ENCODE peak calls at places on chromosomes 11 and 22, in five cellular contexts. One of them, this sample, is unnamed.

GRCh38 chr11:108872781-108873291 is 208.0 kb downstream of the DDX10 start:
- DNase-seq in progenitor cell of endocrine pancreas: no peak
- DNase-seq in endothelial cell: no peak
- DNase-seq in mucosa of gallbladder: no peak
- DNase-seq in NCI-H2081: no peak
- DNase-seq in this sample: no peak

GRCh38 chr22:32849501-32849900 is 48.0 kb downstream of the TIMP3 start:
- DNase-seq in progenitor cell of endocrine pancreas: no peak
- DNase-seq in endothelial cell: no peak
- DNase-seq in mucosa of gallbladder: no peak
- DNase-seq in NCI-H2081: no peak
- DNase-seq in this sample: no peak

GRCh38 chr22:46734830-46735453 is 3.1 kb downstream of the CERK start:
- DNase-seq in progenitor cell of endocrine pancreas: no peak
- DNase-seq in endothelial cell: no peak
- DNase-seq in mucosa of gallbladder: no peak
- DNase-seq in NCI-H2081: peak
- DNase-seq in this sample: peak

GRCh38 chr22:30444632-30445437 is 19.3 kb downstream of the MTFP1 start:
- DNase-seq in progenitor cell of endocrine pancreas: peak
- DNase-seq in endothelial cell: peak
- DNase-seq in mucosa of gallbladder: peak
- DNase-seq in NCI-H2081: peak
- DNase-seq in this sample: peak

GRCh38 chr11:44530413-44531115 is 34.9 kb upstream of the CD82 start:
- DNase-seq in progenitor cell of endocrine pancreas: no peak
- DNase-seq in endothelial cell: no peak
- DNase-seq in mucosa of gallbladder: no peak
- DNase-seq in NCI-H2081: no peak
- DNase-seq in this sample: no peak

GRCh38 chr11:86262387-86262786 is 17.8 kb downstream of the EED start:
- DNase-seq in progenitor cell of endocrine pancreas: no peak
- DNase-seq in endothelial cell: no peak
- DNase-seq in mucosa of gallbladder: no peak
- DNase-seq in NCI-H2081: no peak
- DNase-seq in this sample: no peak

GRCh38 chr22:29055192-29055830 is 6.3 kb downstream of the C22orf31 start:
- DNase-seq in progenitor cell of endocrine pancreas: no peak
- DNase-seq in endothelial cell: no peak
- DNase-seq in mucosa of gallbladder: no peak
- DNase-seq in NCI-H2081: no peak
- DNase-seq in this sample: no peak

GRCh38 chr11:24239016-24239720 is 257.7 kb upstream of the LUZP2 start:
- DNase-seq in progenitor cell of endocrine pancreas: no peak
- DNase-seq in endothelial cell: no peak
- DNase-seq in mucosa of gallbladder: no peak
- DNase-seq in NCI-H2081: no peak
- DNase-seq in this sample: no peak

GRCh38 chr22:22867996-22868715 is 19.5 kb upstream of the IGLL5 start:
- DNase-seq in progenitor cell of endocrine pancreas: no peak
- DNase-seq in endothelial cell: no peak
- DNase-seq in mucosa of gallbladder: no peak
- DNase-seq in NCI-H2081: no peak
- DNase-seq in this sample: no peak

GRCh38 chr22:23278883-23279675 is 98.8 kb downstream of the BCR start:
- DNase-seq in progenitor cell of endocrine pancreas: no peak
- DNase-seq in endothelial cell: no peak
- DNase-seq in mucosa of gallbladder: peak
- DNase-seq in NCI-H2081: no peak
- DNase-seq in this sample: peak

GRCh38 chr11:119316729-119317591 is at the start of gene MCAM:
- DNase-seq in progenitor cell of endocrine pancreas: no peak
- DNase-seq in endothelial cell: peak
- DNase-seq in mucosa of gallbladder: no peak
- DNase-seq in NCI-H2081: peak
- DNase-seq in this sample: peak

GRCh38 chr11:4672470-4672869 is 25.2 kb downstream of the OR51E2 start:
- DNase-seq in progenitor cell of endocrine pancreas: no peak
- DNase-seq in endothelial cell: no peak
- DNase-seq in mucosa of gallbladder: no peak
- DNase-seq in NCI-H2081: no peak
- DNase-seq in this sample: no peak

GRCh38 chr11:108593910-108594434 is 404 bp upstream of the EXPH5 start:
- DNase-seq in progenitor cell of endocrine pancreas: no peak
- DNase-seq in endothelial cell: no peak
- DNase-seq in mucosa of gallbladder: no peak
- DNase-seq in NCI-H2081: no peak
- DNase-seq in this sample: no peak

GRCh38 chr11:76609736-76610370 is 60.7 kb downstream of the LRRC32 start:
- DNase-seq in progenitor cell of endocrine pancreas: no peak
- DNase-seq in endothelial cell: no peak
- DNase-seq in mucosa of gallbladder: no peak
- DNase-seq in NCI-H2081: no peak
- DNase-seq in this sample: no peak

GRCh38 chr22:18024276-18024939 is at the start of gene MICAL3:
- DNase-seq in progenitor cell of endocrine pancreas: peak
- DNase-seq in endothelial cell: peak
- DNase-seq in mucosa of gallbladder: peak
- DNase-seq in NCI-H2081: peak
- DNase-seq in this sample: peak

GRCh38 chr22:38305481-38306448 is 11.5 kb downstream of the CSNK1E start:
- DNase-seq in progenitor cell of endocrine pancreas: no peak
- DNase-seq in endothelial cell: no peak
- DNase-seq in mucosa of gallbladder: no peak
- DNase-seq in NCI-H2081: peak
- DNase-seq in this sample: peak

GRCh38 chr11:6746086-6746618 is 25.6 kb downstream of the OR2AG2 start:
- DNase-seq in progenitor cell of endocrine pancreas: no peak
- DNase-seq in endothelial cell: no peak
- DNase-seq in mucosa of gallbladder: no peak
- DNase-seq in NCI-H2081: no peak
- DNase-seq in this sample: no peak

GRCh38 chr11:94656968-94657367 is 89.8 kb downstream of the PIWIL4 start:
- DNase-seq in progenitor cell of endocrine pancreas: no peak
- DNase-seq in endothelial cell: no peak
- DNase-seq in mucosa of gallbladder: no peak
- DNase-seq in NCI-H2081: no peak
- DNase-seq in this sample: no peak

GRCh38 chr11:114157476-114158050 is 98.1 kb downstream of the ZBTB16 start:
- DNase-seq in progenitor cell of endocrine pancreas: no peak
- DNase-seq in endothelial cell: no peak
- DNase-seq in mucosa of gallbladder: no peak
- DNase-seq in NCI-H2081: no peak
- DNase-seq in this sample: no peak

GRCh38 chr22:27242111-27242436 is 559.5 kb downstream of the MN1 start:
- DNase-seq in progenitor cell of endocrine pancreas: no peak
- DNase-seq in endothelial cell: no peak
- DNase-seq in mucosa of gallbladder: no peak
- DNase-seq in NCI-H2081: no peak
- DNase-seq in this sample: no peak

GRCh38 chr11:9943346-9944110 is 279.7 kb downstream of the SWAP70 start:
- DNase-seq in progenitor cell of endocrine pancreas: no peak
- DNase-seq in endothelial cell: no peak
- DNase-seq in mucosa of gallbladder: no peak
- DNase-seq in NCI-H2081: no peak
- DNase-seq in this sample: no peak

GRCh38 chr11:132838621-132839020 is 693.7 kb downstream of the OPCML start:
- DNase-seq in progenitor cell of endocrine pancreas: no peak
- DNase-seq in endothelial cell: no peak
- DNase-seq in mucosa of gallbladder: no peak
- DNase-seq in NCI-H2081: no peak
- DNase-seq in this sample: peak

GRCh38 chr11:12560362-12560761 is 113.9 kb upstream of the TEAD1 start:
- DNase-seq in progenitor cell of endocrine pancreas: no peak
- DNase-seq in endothelial cell: no peak
- DNase-seq in mucosa of gallbladder: no peak
- DNase-seq in NCI-H2081: no peak
- DNase-seq in this sample: no peak

GRCh38 chr22:44360686-44361381 is 48.1 kb upstream of the SHISAL1 start:
- DNase-seq in progenitor cell of endocrine pancreas: no peak
- DNase-seq in endothelial cell: no peak
- DNase-seq in mucosa of gallbladder: peak
- DNase-seq in NCI-H2081: peak
- DNase-seq in this sample: no peak

GRCh38 chr11:17552041-17552355 is 4.9 kb downstream of the OTOG start:
- DNase-seq in progenitor cell of endocrine pancreas: no peak
- DNase-seq in endothelial cell: no peak
- DNase-seq in mucosa of gallbladder: no peak
- DNase-seq in NCI-H2081: no peak
- DNase-seq in this sample: no peak

GRCh38 chr22:45491841-45492240 is 10.8 kb upstream of the FBLN1 start:
- DNase-seq in progenitor cell of endocrine pancreas: no peak
- DNase-seq in endothelial cell: no peak
- DNase-seq in mucosa of gallbladder: no peak
- DNase-seq in NCI-H2081: no peak
- DNase-seq in this sample: no peak

This sample was measured in HT-29.